ENCODE peak calls at places on chromosomes 1 and 21, in five cellular contexts. P is lower lobe of right lung, K is AG04450, N is adrenal gland, Z is right atrium auricular region. M is an unnamed sample. For H3K9me3 and H3K27me3, the result is how much of the 10 kb centered on the place peaks cover.

GRCh38 chr1:73537400-73537799 is 660.6 kb downstream of the LRRIQ3 start:
- DNase-seq in P (no peak), K (no peak), N (no peak), Z (no peak), M (no peak)

GRCh38 chr21:18545908-18546307 is 142.3 kb upstream of the TMPRSS15 start:
- DNase-seq in P (no peak), K (no peak), N (no peak), Z (no peak), M (no peak)

GRCh38 chr1:85612704-85613361 is 32.3 kb downstream of the CCN1 start:
- DNase-seq in P (no peak), K (peak), N (peak), Z (no peak), M (peak)

GRCh38 chr21:29053656-29054055 is 19.8 kb downstream of the CCT8 start:
- DNase-seq in P (no peak), K (peak), N (no peak), Z (no peak), M (no peak)

GRCh38 chr1:67429011-67429527 is 1.1 kb downstream of the SERBP1 start:
- DNase-seq in P (no peak), K (no peak), N (no peak), Z (no peak), M (no peak)

GRCh38 chr1:216183427-216183826 is 239.8 kb downstream of the USH2A start:
- DNase-seq in P (no peak), K (no peak), N (no peak), Z (no peak), M (peak)

GRCh38 chr1:99558539-99558938 is 87.4 kb upstream of the PALMD start:
- DNase-seq in P (no peak), K (no peak), N (no peak), Z (no peak), M (no peak)

GRCh38 chr21:25420831-25421230 is 186.4 kb downstream of the MRPL39 start:
- DNase-seq in P (no peak), K (no peak), N (no peak), Z (no peak), M (no peak)

GRCh38 chr1:205545991-205546390 is 41.5 kb downstream of the CDK18 start:
- DNase-seq in P (no peak), K (no peak), N (no peak), Z (peak), M (no peak)

GRCh38 chr1:32898958-32899357 is 2.2 kb downstream of the TMEM54 start:
- DNase-seq in P (no peak), K (no peak), N (no peak), Z (no peak), M (no peak)

GRCh38 chr1:96863449-96863848 is 141.9 kb downstream of the PTBP2 start:
- DNase-seq in P (peak), K (no peak), N (peak), Z (no peak), M (no peak)
- H3K4me3 ChIP-seq in P (no peak), K (no peak), N (no peak), Z (no peak), M (no peak)

GRCh38 chr1:45682942-45683341 is 3.4 kb downstream of the GPBP1L1 start:
- DNase-seq in P (no peak), K (no peak), N (no peak), Z (no peak), M (no peak)

GRCh38 chr1:45686081-45687013 is at the start of gene GPBP1L1:
- DNase-seq in P (peak), K (peak), N (peak), Z (peak), M (peak)

GRCh38 chr1:45687014-45687752 is 798 bp upstream of the TMEM69 start:
- DNase-seq in P (peak), K (peak), N (peak), Z (peak), M (peak)

GRCh38 chr1:45685308-45686080 is 839 bp downstream of the GPBP1L1 start:
- DNase-seq in P (no peak), K (no peak), N (no peak), Z (no peak), M (no peak)

DNA sequence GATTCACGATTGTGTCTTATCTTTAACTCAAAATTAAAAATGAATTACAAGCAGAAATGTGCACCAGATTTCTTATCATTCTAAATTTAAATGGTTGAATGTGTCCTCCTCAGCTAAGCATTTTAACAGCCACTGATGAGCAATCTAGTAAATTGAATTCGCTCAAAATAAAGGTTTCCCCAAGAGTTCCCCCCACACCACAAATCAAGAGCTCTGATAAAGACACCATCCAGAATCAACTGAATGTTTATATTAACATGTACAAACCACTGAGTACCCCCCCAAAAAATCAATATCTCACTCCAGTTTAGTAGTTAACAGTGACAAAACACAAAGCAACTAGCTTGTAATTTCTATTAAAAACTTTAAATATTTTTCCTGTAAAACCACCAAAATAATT is 1.9 kb downstream of the GPBP1L1 start:
- DNase-seq in P (no peak), K (no peak), N (no peak), Z (no peak), M (no peak)
- H3K9me3 ChIP-seq in P (under half), K (under half), N (under half), Z (under half), M (under half)

GRCh38 chr1:3692593-3692992 is 40.3 kb downstream of the TP73 start:
- DNase-seq in P (no peak), K (no peak), N (no peak), Z (no peak), M (no peak)
- H3K27me3 ChIP-seq in P (under half), K (under half), N (under half), Z (under half), M (under half)

GRCh38 chr1:185645201-185645640 is 89.0 kb upstream of the HMCN1 start:
- DNase-seq in P (no peak), K (no peak), N (no peak), Z (no peak), M (no peak)

GRCh38 chr1:185648858-185649589 is 85.2 kb upstream of the HMCN1 start:
- DNase-seq in P (no peak), K (no peak), N (no peak), Z (no peak), M (no peak)

GRCh38 chr1:185644531-185644930 is 89.7 kb upstream of the HMCN1 start:
- DNase-seq in P (no peak), K (no peak), N (no peak), Z (no peak), M (peak)

GRCh38 chr1:185645686-185646085 is 88.5 kb upstream of the HMCN1 start:
- DNase-seq in P (no peak), K (no peak), N (no peak), Z (no peak), M (no peak)

DNA sequence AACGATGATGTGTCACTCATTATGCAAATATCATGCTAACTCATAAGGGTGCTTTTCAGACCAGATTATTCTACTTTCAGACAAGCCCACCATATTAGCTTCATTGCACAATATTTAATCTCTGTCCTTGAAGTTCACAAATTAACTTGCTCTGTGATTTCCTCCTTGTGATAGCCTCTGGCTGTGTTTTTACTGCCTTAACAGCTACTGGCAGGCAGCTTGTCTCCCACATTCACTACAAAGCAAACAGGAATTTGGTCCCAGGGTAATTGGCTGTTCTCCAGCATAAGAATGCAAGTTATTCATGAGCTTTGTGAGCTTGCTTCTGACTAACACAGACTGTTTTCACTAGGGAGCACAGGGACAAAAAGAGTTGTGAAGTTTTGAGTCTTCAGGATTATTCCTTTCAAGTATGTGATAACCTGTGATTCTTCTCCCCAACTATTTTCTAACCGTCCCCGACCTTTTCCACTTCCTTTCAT is 87.9 kb upstream of the HMCN1 start:
- DNase-seq in P (no peak), K (peak), N (peak), Z (no peak), M (peak)
- H3K4me3 ChIP-seq in P (peak), K (peak), N (peak), Z (peak), M (peak)

DNA sequence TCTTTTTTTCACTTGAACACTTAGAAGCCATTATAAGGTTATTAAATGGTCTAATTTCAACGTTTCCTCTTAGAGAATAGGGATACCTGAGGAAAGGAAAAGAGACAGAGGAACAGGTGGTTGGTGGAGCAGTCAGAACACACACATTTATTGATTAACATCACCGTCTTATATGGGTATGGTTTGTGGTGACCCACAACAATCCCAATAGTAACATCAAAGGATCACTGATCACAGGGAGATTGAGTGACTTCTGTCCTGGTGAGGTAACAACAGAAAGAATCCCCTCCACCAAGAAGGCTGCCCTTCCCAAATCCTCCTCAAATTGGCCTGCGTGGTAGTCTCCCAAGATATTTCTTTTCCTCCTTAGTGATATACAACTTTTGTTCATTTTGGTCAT is 474.0 kb downstream of the PLPP3 start:
- DNase-seq in P (no peak), K (no peak), N (no peak), Z (no peak), M (no peak)
- H3K9me3 ChIP-seq in P (under half), K (under half), N (under half), Z (under half), M (under half)

GRCh38 chr1:5724847-5725246 is 267.4 kb downstream of the NPHP4 start:
- DNase-seq in P (no peak), K (no peak), N (no peak), Z (no peak), M (no peak)
- H3K27me3 ChIP-seq in P (under half), K (under half), N (under half), Z (under half), M (under half)

DNA sequence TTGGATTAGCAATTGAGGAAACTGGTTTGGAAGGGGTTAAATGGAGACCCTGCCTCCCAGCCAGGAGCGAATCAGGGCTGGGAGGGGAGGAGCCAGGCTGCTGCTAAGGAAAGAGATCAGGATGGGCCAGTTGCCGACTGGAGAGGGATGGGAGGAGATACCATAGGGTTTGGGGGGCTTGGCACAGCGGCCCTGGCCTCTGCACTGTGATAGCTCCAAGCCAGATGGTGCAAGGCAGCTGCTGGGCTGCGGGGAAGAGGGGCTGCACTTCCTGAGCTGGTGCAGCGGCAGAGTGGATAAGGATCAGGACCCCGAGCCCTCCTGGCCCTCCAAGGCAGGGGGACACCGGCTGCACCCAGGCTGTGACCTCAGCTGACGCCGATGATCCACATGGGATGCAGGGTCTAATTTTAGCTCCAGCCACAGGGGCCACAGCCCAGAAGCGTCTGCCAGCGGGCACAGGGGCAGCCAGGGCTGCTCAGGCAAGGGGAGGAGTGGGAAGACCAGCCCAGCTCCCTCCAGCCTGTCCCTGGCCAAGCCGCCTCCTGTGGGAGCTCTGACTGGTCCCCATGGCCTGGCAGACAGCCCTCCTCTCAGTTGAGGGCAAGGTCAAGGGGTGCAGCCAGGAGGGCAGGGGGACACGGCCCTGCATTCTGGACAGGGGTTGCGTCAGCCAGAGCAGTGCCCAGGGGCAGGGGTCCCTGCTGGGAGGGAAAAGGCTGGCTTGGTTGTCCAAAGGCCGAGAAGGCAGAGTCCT is at the start of gene EXTL1:
- DNase-seq in P (no peak), K (no peak), N (peak), Z (no peak), M (no peak)
- H3K4me3 ChIP-seq in P (peak), K (peak), N (peak), Z (no peak), M (no peak)

DNA sequence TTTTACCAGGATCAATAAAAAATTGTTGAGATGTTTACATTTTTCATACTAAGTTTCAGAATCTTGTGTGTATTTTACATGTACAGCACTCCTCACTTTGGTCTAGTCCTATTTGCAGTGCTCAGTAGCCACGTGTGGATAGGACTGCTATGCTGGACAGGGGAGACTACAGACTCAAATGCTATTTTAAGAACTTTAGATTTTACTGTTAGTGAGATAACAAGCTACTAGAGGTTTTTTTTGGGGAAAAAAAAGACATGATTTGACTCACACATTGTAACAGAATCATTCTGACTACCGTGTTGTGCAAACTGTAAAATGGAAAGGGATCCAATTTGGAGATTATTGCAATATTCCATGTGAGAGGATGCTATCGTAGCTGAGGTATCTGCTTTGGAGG is 418.9 kb upstream of the PRMT6 start:
- DNase-seq in P (no peak), K (no peak), N (no peak), Z (no peak), M (no peak)
- H3K9me3 ChIP-seq in P (under half), K (under half), N (under half), Z (under half), M (under half)

GRCh38 chr1:157916895-157917294 is 75.3 kb upstream of the CD5L start:
- DNase-seq in P (no peak), K (no peak), N (no peak), Z (no peak), M (no peak)
- H3K27me3 ChIP-seq in P (under half), K (under half), N (under half), Z (under half), M (under half)

GRCh38 chr1:228106800-228107054 is 2.4 kb downstream of the MRPL55 start:
- DNase-seq in P (no peak), K (no peak), N (no peak), Z (no peak), M (no peak)

GRCh38 chr1:228107636-228108035 is 1.5 kb downstream of the MRPL55 start:
- DNase-seq in P (peak), K (no peak), N (peak), Z (no peak), M (no peak)

GRCh38 chr1:228108742-228109072 is 392 bp downstream of the MRPL55 start:
- DNase-seq in P (peak), K (no peak), N (no peak), Z (no peak), M (no peak)

GRCh38 chr1:228109073-228109961 is at the start of gene MRPL55:
- DNase-seq in P (peak), K (peak), N (peak), Z (peak), M (peak)

GRCh38 chr1:228108055-228108690 is 926 bp downstream of the MRPL55 start:
- DNase-seq in P (peak), K (no peak), N (no peak), Z (no peak), M (no peak)
- H3K4me3 ChIP-seq in P (peak), K (peak), N (peak), Z (peak), M (peak)

M was measured in MG63.